ENCODE peak calls at places on chromosomes 11 and 22, in four cellular contexts. One of them, this sample, is unnamed.
A peak's percentile ranks its signal among the peaks of the same experiment; 100 is the strongest.

GRCh38 chr11:60754887-60755286 is 1.8 kb upstream of the MS4A15 start:
- DNase-seq in endothelial cell: no peak
- DNase-seq in BJ: no peak
- DNase-seq in upper lobe of right lung: no peak
- DNase-seq in this sample: no peak

GRCh38 chr11:72634472-72635095 is 39.6 kb downstream of the PDE2A start:
- DNase-seq in endothelial cell: peak; percentile 40
- DNase-seq in BJ: no peak
- DNase-seq in upper lobe of right lung: no peak
- DNase-seq in this sample: no peak

GRCh38 chr22:30078320-30079311 is 1.6 kb upstream of the HORMAD2 start:
- DNase-seq in BJ: no peak
- DNase-seq in endothelial cell: no peak
- DNase-seq in upper lobe of right lung: peak; percentile 80
- DNase-seq in this sample: no peak

GRCh38 chr11:110362916-110363574 is 66.6 kb upstream of the RDX start:
- DNase-seq in BJ: no peak
- DNase-seq in upper lobe of right lung: no peak
- DNase-seq in endothelial cell: peak; percentile 54
- DNase-seq in this sample: no peak

GRCh38 chr11:119683783-119684182 is 45.2 kb downstream of the NECTIN1 start:
- DNase-seq in endothelial cell: no peak
- DNase-seq in upper lobe of right lung: no peak
- DNase-seq in BJ: no peak
- DNase-seq in this sample: no peak

GRCh38 chr11:66291706-66292542 is at the start of gene TMEM151A:
- DNase-seq in endothelial cell: no peak
- DNase-seq in upper lobe of right lung: no peak
- DNase-seq in BJ: no peak
- DNase-seq in this sample: no peak

GRCh38 chr11:36775157-36775556 is 177.1 kb upstream of the RAG2 start:
- DNase-seq in upper lobe of right lung: no peak
- DNase-seq in BJ: no peak
- DNase-seq in endothelial cell: no peak
- DNase-seq in this sample: no peak

GRCh38 chr11:464316-464715 is 14.2 kb downstream of the PTDSS2 start:
- DNase-seq in upper lobe of right lung: no peak
- DNase-seq in endothelial cell: no peak
- DNase-seq in BJ: no peak
- DNase-seq in this sample: no peak

GRCh38 chr11:35907648-35908431 is 36.0 kb upstream of the LDLRAD3 start:
- DNase-seq in BJ: no peak
- DNase-seq in upper lobe of right lung: no peak
- DNase-seq in endothelial cell: no peak
- DNase-seq in this sample: no peak

GRCh38 chr11:59053387-59053786 is 32.7 kb upstream of the GLYATL1B start:
- DNase-seq in upper lobe of right lung: peak; percentile 81
- DNase-seq in endothelial cell: peak; percentile 70
- DNase-seq in BJ: no peak
- DNase-seq in this sample: peak; percentile 19

GRCh38 chr11:74671520-74672196 is 59.6 kb downstream of the CHRDL2 start:
- DNase-seq in BJ: peak; percentile 41
- DNase-seq in upper lobe of right lung: no peak
- DNase-seq in endothelial cell: no peak
- DNase-seq in this sample: no peak

GRCh38 chr22:20868225-20868944 is 9.6 kb downstream of the SNAP29 start:
- DNase-seq in endothelial cell: no peak
- DNase-seq in upper lobe of right lung: no peak
- DNase-seq in BJ: no peak
- DNase-seq in this sample: no peak

GRCh38 chr11:76448506-76448905 is 3.7 kb downstream of the EMSY start:
- DNase-seq in upper lobe of right lung: no peak
- DNase-seq in BJ: no peak
- DNase-seq in endothelial cell: no peak
- DNase-seq in this sample: no peak

GRCh38 chr11:130555251-130555841 is 106.9 kb downstream of the ADAMTS15 start:
- DNase-seq in upper lobe of right lung: no peak
- DNase-seq in endothelial cell: no peak
- DNase-seq in BJ: no peak
- DNase-seq in this sample: peak; percentile 22

GRCh38 chr22:24471570-24471969 is 23.6 kb upstream of the UPB1 start:
- DNase-seq in BJ: no peak
- DNase-seq in endothelial cell: no peak
- DNase-seq in upper lobe of right lung: no peak
- DNase-seq in this sample: no peak

GRCh38 chr11:131579932-131580387 is 209.5 kb downstream of the NTM start:
- DNase-seq in endothelial cell: peak; percentile 65
- DNase-seq in BJ: no peak
- DNase-seq in upper lobe of right lung: no peak
- DNase-seq in this sample: peak; percentile 65

GRCh38 chr11:108592591-108593213 is 866 bp downstream of the EXPH5 start:
- DNase-seq in BJ: no peak
- DNase-seq in endothelial cell: peak; percentile 12
- DNase-seq in upper lobe of right lung: peak; percentile 80
- DNase-seq in this sample: no peak

GRCh38 chr11:1749787-1750351 is 526 bp downstream of the IFITM10 start:
- DNase-seq in endothelial cell: no peak
- DNase-seq in BJ: peak; percentile 43
- DNase-seq in upper lobe of right lung: peak; percentile 65
- DNase-seq in this sample: peak; percentile 41

DNA sequence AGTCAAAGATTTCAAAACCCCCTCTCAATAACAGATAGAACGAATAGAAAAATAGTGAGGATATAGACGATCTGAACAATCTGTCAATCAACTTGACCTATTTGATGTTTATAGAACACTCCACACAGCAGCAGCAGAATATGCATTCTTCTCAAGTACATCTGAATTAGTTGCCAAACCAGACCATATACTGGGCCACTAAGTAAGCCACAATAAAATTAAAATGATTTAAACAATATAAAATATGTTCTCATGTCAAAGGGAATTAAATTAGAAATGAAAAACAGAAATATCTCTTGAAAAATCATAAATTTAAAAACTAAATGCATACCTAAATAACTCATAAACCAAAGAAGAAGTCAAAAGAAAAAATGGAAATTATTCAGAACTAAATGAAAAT is 229.2 kb downstream of the SBF2 start:
- DNase-seq in endothelial cell: no peak
- DNase-seq in BJ: no peak
- DNase-seq in upper lobe of right lung: no peak
- DNase-seq in this sample: no peak
- TF ChIP-seq CTCF in endothelial cell: no peak
- TF ChIP-seq CTCF in BJ: no peak
- TF ChIP-seq CTCF in upper lobe of right lung: no peak
- TF ChIP-seq CTCF in this sample: no peak

GRCh38 chr11:3797329-3798090 is at the start of gene NUP98:
- DNase-seq in endothelial cell: peak; percentile 100
- DNase-seq in BJ: peak; percentile 100
- DNase-seq in upper lobe of right lung: peak; percentile 100
- DNase-seq in this sample: peak; percentile 100
- TF ChIP-seq CTCF in endothelial cell: no peak
- TF ChIP-seq CTCF in BJ: no peak
- TF ChIP-seq CTCF in upper lobe of right lung: no peak
- TF ChIP-seq CTCF in this sample: no peak

DNA sequence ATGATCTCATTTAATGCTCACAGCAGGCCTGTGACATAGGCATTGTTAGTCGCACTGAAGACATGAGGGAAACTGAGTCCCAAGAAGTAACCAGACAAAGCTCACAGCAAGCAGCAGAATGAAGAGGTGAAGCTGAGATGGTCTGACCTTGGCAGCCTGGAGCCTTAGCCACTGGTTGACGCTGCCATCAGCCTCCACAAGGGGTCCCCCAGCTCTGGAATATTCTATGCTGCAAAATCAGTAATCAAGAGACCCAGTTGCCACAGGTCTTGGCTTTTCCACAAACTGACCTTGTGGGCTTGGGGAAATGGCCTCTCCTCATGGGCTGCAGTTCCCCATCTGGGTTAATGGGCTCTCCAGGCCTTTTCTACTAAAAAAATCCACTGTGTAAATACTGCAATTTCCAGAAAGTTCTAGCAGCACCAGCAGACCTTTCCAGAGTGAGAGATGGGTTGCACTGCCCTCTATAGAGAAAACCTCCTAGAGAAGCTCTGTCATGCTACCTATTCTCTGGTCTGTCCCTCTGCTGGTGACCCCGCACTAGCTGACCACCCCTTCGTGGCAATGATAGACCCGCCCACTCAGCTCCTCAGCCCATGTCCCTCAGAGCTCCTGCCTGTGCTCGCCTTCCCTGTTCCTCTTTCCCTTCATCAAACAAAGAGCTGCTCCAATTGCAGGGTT is 22.6 kb upstream of the ISX start:
- DNase-seq in endothelial cell: peak; percentile 34
- DNase-seq in upper lobe of right lung: no peak
- DNase-seq in BJ: no peak
- DNase-seq in this sample: no peak
- TF ChIP-seq CTCF in endothelial cell: peak; percentile 22
- TF ChIP-seq CTCF in upper lobe of right lung: no peak
- TF ChIP-seq CTCF in BJ: no peak
- TF ChIP-seq CTCF in this sample: no peak

GRCh38 chr11:8604078-8604723 is 10.2 kb upstream of the STK33 start:
- DNase-seq in upper lobe of right lung: peak; percentile 77
- DNase-seq in BJ: peak; percentile 100
- DNase-seq in endothelial cell: peak; percentile 68
- DNase-seq in this sample: peak; percentile 100
- TF ChIP-seq CTCF in upper lobe of right lung: peak; percentile 63
- TF ChIP-seq CTCF in BJ: peak; percentile 75
- TF ChIP-seq CTCF in endothelial cell: peak; percentile 85
- TF ChIP-seq CTCF in this sample: peak; percentile 69

GRCh38 chr11:95968585-95968984 is 44.7 kb upstream of the MTMR2 start:
- DNase-seq in BJ: no peak
- DNase-seq in endothelial cell: no peak
- DNase-seq in upper lobe of right lung: no peak
- DNase-seq in this sample: no peak
- TF ChIP-seq CTCF in BJ: peak; percentile 38
- TF ChIP-seq CTCF in endothelial cell: no peak
- TF ChIP-seq CTCF in upper lobe of right lung: no peak
- TF ChIP-seq CTCF in this sample: peak; percentile 20

DNA sequence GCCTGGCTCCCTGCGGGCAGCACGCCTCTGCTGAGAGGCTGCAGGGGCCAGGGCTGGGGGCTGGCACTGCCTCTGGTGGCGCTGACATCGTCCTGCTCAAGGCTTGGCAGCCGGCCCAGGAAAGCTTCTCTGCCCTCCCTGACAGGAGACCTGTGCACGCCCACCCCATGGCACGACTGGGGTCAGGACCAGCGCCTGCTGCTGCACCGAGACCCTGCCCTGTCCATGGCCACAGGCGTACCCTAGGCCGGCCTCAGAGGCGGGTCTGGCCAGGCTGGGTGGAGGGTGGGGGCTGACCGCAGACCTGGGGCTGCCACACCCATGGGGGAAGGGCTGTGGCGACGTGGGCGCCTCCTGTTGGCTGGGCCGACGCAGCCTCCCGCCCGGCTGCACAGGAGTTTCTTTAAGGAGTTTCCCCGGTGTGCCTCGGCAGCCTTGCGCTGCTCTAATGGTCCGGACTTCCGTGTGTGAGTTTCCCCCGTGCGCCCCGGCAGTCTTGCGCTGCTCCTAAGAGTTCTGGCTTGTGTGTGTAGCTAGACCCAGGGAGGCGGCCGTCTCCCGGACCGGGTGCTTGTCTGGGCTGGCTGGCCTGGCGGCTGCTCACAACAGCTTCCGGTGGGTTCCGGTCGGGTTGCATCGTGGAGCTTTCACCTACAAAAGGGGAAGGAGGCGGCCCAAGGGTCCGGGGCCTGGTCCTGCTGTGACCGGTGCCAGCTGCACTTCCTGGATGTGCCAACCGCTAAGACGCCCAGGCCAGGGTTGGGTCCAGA is 4.7 kb downstream of the TRABD start:
- DNase-seq in upper lobe of right lung: peak; percentile 94
- DNase-seq in endothelial cell: no peak
- DNase-seq in BJ: no peak
- DNase-seq in this sample: peak; percentile 14
- TF ChIP-seq CTCF in upper lobe of right lung: peak; percentile 52
- TF ChIP-seq CTCF in endothelial cell: no peak
- TF ChIP-seq CTCF in BJ: peak; percentile 74
- TF ChIP-seq CTCF in this sample: peak; percentile 59

DNA sequence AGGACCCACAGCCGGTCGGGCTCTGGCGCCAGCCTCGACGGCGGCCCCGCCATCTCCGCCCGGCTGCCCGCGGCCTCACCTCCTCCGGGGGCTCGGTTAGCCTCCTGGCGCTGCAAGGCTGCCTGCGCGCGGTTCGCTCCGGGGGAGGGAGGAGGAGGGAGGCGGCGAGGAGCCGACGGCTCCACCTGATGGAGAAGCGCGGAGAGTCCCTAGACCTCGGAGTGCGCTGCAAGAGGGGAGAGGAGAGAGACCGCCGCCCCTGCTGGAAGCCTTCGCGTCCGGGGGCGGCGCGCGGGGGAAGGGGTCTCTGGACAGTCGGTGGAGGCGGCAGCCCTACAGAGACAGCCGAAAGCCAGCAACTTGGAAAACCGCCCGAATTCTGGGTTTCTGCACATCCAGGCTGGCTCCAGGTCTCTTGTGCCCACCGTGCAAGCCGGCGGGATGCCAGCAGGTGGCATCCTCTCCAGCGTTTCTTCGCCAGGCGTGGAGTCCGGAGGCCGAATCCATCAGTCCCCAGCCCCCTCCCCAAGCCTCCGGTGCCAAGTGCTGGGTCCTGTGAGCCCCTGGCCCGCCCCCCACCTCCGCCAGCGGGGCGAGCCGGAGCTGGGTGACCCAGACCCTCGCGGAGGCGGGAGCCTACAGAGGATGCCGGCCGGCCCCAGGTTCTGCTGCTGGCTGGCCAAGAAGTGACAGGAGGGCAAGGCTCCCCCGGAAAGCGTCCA is 2.9 kb upstream of the KIRREL3 start:
- DNase-seq in upper lobe of right lung: no peak
- DNase-seq in endothelial cell: peak; percentile 69
- DNase-seq in BJ: no peak
- DNase-seq in this sample: no peak
- TF ChIP-seq CTCF in upper lobe of right lung: no peak
- TF ChIP-seq CTCF in endothelial cell: peak; percentile 37
- TF ChIP-seq CTCF in BJ: peak; percentile 56
- TF ChIP-seq CTCF in this sample: peak; percentile 21